ENCODE peak calls at places on chromosomes 11 and 22, in eight cellular contexts. N, R, K, D, X, U, C and J are unnamed samples.

GRCh38 chr22:37781434-37782059 is 26.2 kb upstream of the GCAT start:
- DNase-seq in K (no peak), U (no peak), R (no peak), X (peak), N (peak), C (no peak), D (no peak), J (no peak)

GRCh38 chr11:114586797-114587196 is 8.8 kb downstream of the NXPE4 start:
- DNase-seq in U (no peak), N (peak), X (no peak), D (no peak), C (no peak), K (no peak), R (no peak), J (no peak)

GRCh38 chr22:47994899-47995573 is 1232.6 kb downstream of the TBC1D22A start:
- DNase-seq in D (no peak), N (no peak), R (no peak), K (no peak), X (no peak), C (no peak), U (no peak), J (no peak)

GRCh38 chr11:32421992-32422391 is 13.3 kb downstream of the WT1 start:
- DNase-seq in C (no peak), R (no peak), D (no peak), K (no peak), X (no peak), U (peak), N (no peak), J (no peak)

GRCh38 chr22:39220450-39220849 is 24.3 kb downstream of the PDGFB start:
- DNase-seq in X (peak), N (no peak), D (no peak), U (no peak), K (no peak), R (no peak), C (no peak), J (no peak)

GRCh38 chr11:64226507-64227051 is 505 bp downstream of the NUDT22 start:
- DNase-seq in R (no peak), C (no peak), D (no peak), K (no peak), N (peak), U (no peak), X (peak), J (no peak)

GRCh38 chr11:1770528-1770927 is 6.8 kb upstream of the CTSD start:
- DNase-seq in N (peak), R (peak), D (no peak), U (no peak), X (no peak), K (peak), C (no peak), J (no peak)

GRCh38 chr11:103546236-103546635 is 437.0 kb downstream of the DYNC2H1 start:
- DNase-seq in R (no peak), X (no peak), C (no peak), U (peak), D (no peak), K (no peak), N (peak), J (no peak)

GRCh38 chr11:10895285-10895684 is 37.4 kb upstream of the ZBED5 start:
- DNase-seq in X (no peak), R (no peak), N (no peak), K (no peak), D (no peak), C (no peak), U (no peak), J (no peak)

GRCh38 chr11:71245601-71246391 is 6.6 kb downstream of the SHANK2 start:
- DNase-seq in R (no peak), K (no peak), X (no peak), D (no peak), U (no peak), C (no peak), N (no peak), J (no peak)

GRCh38 chr11:125941606-125942275 is 4.1 kb upstream of the VSIG10L2 start:
- DNase-seq in X (no peak), C (peak), R (no peak), N (peak), K (peak), U (no peak), D (peak), J (no peak)

GRCh38 chr22:45271667-45272188 is 13.0 kb upstream of the UPK3A start:
- DNase-seq in N (no peak), C (no peak), R (no peak), X (peak), K (peak), D (no peak), U (no peak), J (no peak)

GRCh38 chr11:76640540-76640939 is 30.0 kb downstream of the LRRC32 start:
- DNase-seq in K (no peak), C (no peak), R (no peak), X (no peak), D (no peak), N (no peak), U (no peak), J (no peak)

GRCh38 chr11:65585396-65586246 is 9.8 kb downstream of the EHBP1L1 start:
- DNase-seq in C (no peak), K (no peak), R (no peak), N (no peak), X (no peak), U (no peak), D (no peak), J (no peak)

GRCh38 chr11:119472186-119472855 is 49.3 kb upstream of the THY1 start:
- DNase-seq in N (no peak), R (no peak), D (no peak), C (no peak), K (no peak), U (peak), X (no peak), J (no peak)

GRCh38 chr11:109071712-109072524 is 350.1 kb upstream of the C11orf87 start:
- DNase-seq in K (no peak), D (peak), X (no peak), C (no peak), U (peak), R (peak), N (peak), J (no peak)

GRCh38 chr11:102603091-102603490 is 22.0 kb downstream of the MMP20 start:
- DNase-seq in N (no peak), U (peak), K (peak), R (no peak), D (peak), C (no peak), X (no peak), J (no peak)

GRCh38 chr11:26333906-26334305 is 2.0 kb downstream of the ANO3 start:
- DNase-seq in X (no peak), C (no peak), D (no peak), K (no peak), U (no peak), R (no peak), N (no peak), J (no peak)

GRCh38 chr11:72844356-72844755 is 30.1 kb downstream of the ATG16L2 start:
- DNase-seq in D (no peak), R (no peak), N (no peak), C (no peak), K (peak), X (no peak), U (peak), J (no peak)

GRCh38 chr11:13110929-13111812 is 102.1 kb downstream of the RASSF10 start:
- DNase-seq in N (peak), D (no peak), U (peak), R (no peak), C (no peak), X (no peak), K (no peak), J (no peak)

GRCh38 chr11:63490551-63491239 is at the start of gene PLAAT5:
- DNase-seq in R (no peak), U (no peak), C (no peak), X (peak), D (no peak), K (no peak), N (no peak), J (no peak)

GRCh38 chr11:71343828-71344400 is 91.5 kb upstream of the SHANK2 start:
- DNase-seq in R (no peak), X (peak), D (no peak), K (no peak), U (no peak), C (no peak), N (no peak), J (no peak)

GRCh38 chr11:57402188-57403066 is 12.0 kb upstream of the PRG2 start:
- DNase-seq in C (no peak), U (no peak), N (peak), R (no peak), D (no peak), X (no peak), K (no peak), J (peak)

GRCh38 chr11:101552893-101553292 is 30.9 kb downstream of the TRPC6 start:
- DNase-seq in K (no peak), R (no peak), D (no peak), U (no peak), X (no peak), C (no peak), N (no peak), J (no peak)

GRCh38 chr22:46084376-46084775 is 66.0 kb upstream of the PPARA start:
- DNase-seq in C (no peak), U (no peak), R (no peak), N (no peak), X (peak), D (no peak), K (no peak), J (no peak)

GRCh38 chr11:86145439-86146156 is 76.7 kb upstream of the PICALM start:
- DNase-seq in N (no peak), K (no peak), D (no peak), C (no peak), R (no peak), X (no peak), U (no peak), J (no peak)

GRCh38 chr22:38419864-38420172 is 35.2 kb downstream of the KCNJ4 start:
- DNase-seq in C (no peak), U (no peak), K (no peak), D (no peak), N (no peak), X (no peak), R (no peak), J (no peak)

GRCh38 chr11:9082575-9082974 is 8.8 kb downstream of the SCUBE2 start:
- DNase-seq in N (no peak), X (no peak), R (no peak), D (no peak), K (no peak), C (no peak), U (no peak), J (no peak)

GRCh38 chr11:65124480-65125196 is 2.5 kb downstream of the MRPL49 start:
- DNase-seq in X (peak), D (no peak), N (no peak), K (no peak), U (no peak), R (no peak), C (no peak), J (no peak)

GRCh38 chr11:130601141-130601540 is 152.7 kb downstream of the ADAMTS15 start:
- DNase-seq in K (peak), U (peak), C (no peak), D (no peak), R (no peak), X (peak), N (no peak), J (no peak)

GRCh38 chr11:129804012-129804411 is 11.6 kb upstream of the TMEM45B start:
- DNase-seq in X (no peak), K (no peak), N (no peak), D (no peak), R (no peak), C (no peak), U (no peak), J (no peak)

GRCh38 chr11:75463106-75463774 is 30.2 kb upstream of the KLHL35 start:
- DNase-seq in D (no peak), N (no peak), C (no peak), K (no peak), R (no peak), U (no peak), X (no peak), J (no peak)

GRCh38 chr11:92424281-92424680 is 199.7 kb downstream of the FAT3 start:
- DNase-seq in C (no peak), R (no peak), U (peak), K (no peak), D (no peak), N (no peak), X (no peak), J (no peak)

GRCh38 chr11:118621071-118621815 is 13.8 kb downstream of the PHLDB1 start:
- DNase-seq in U (peak), D (peak), K (peak), X (peak), N (peak), C (no peak), R (peak), J (no peak)

GRCh38 chr11:91984033-91984568 is 240.5 kb upstream of the FAT3 start:
- DNase-seq in U (peak), K (no peak), N (peak), X (no peak), D (no peak), R (no peak), C (no peak), J (no peak)

GRCh38 chr11:65479184-65480145 is 19.4 kb upstream of the MALAT1 start:
- DNase-seq in C (no peak), K (peak), N (no peak), R (peak), U (peak), D (peak), X (peak), J (no peak)

GRCh38 chr11:12303431-12304149 is 73.8 kb upstream of the PARVA start:
- DNase-seq in K (no peak), C (no peak), D (no peak), U (no peak), N (no peak), X (no peak), R (no peak), J (no peak)

GRCh38 chr11:69280994-69281393 is 13.0 kb upstream of the MYEOV start:
- DNase-seq in C (no peak), X (peak), U (peak), N (peak), D (no peak), K (peak), R (no peak), J (peak)
- H3K27ac ChIP-seq in C (no peak), X (no peak), U (peak), N (peak), D (no peak), K (no peak), R (no peak), J (peak)

GRCh38 chr11:44866301-44866700 is 84.4 kb downstream of the TP53I11 start:
- DNase-seq in K (no peak), C (no peak), D (no peak), R (no peak), X (no peak), U (no peak), N (no peak), J (no peak)

GRCh38 chr11:44865866-44866272 is 84.8 kb downstream of the TP53I11 start:
- DNase-seq in C (no peak), K (no peak), U (no peak), D (peak), X (peak), R (no peak), N (peak), J (no peak)

GRCh38 chr11:44868455-44869421 is 81.9 kb downstream of the TP53I11 start:
- DNase-seq in K (no peak), U (no peak), C (no peak), D (no peak), N (no peak), R (no peak), X (no peak), J (no peak)

GRCh38 chr11:44870142-44870541 is 80.5 kb downstream of the TP53I11 start:
- DNase-seq in N (no peak), K (no peak), R (no peak), U (no peak), C (no peak), D (no peak), X (no peak), J (no peak)

DNA sequence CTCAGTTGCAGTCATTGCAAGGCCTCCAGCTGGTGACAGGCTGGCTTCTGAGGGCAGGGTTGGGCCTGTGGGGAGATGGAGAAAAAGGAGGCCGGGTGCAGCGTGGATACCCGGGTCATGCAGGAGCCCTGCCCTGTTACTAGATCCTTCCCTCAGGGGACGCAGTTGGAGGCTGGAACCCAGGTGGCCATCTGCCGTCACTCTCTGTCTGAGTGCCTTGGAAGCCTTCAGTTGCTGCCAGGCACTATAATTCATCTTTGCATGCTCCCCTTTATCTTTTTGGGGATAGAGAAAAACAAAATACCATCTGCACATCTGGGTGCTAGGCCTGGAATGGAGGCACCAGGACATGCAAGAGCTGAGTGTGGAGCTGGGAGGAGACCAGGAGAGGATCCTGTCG is 82.7 kb downstream of the TP53I11 start:
- DNase-seq in C (no peak), X (no peak), D (no peak), N (no peak), K (no peak), R (no peak), U (no peak), J (no peak)
- H3K27ac ChIP-seq in C (no peak), X (no peak), D (no peak), N (no peak), K (no peak), R (no peak), U (no peak), J (no peak)

GRCh38 chr11:78652866-78653265 is 78.2 kb upstream of the NARS2 start:
- DNase-seq in D (no peak), N (no peak), U (no peak), R (no peak), C (no peak), K (no peak), X (no peak), J (no peak)
- H3K27ac ChIP-seq in D (no peak), N (no peak), U (no peak), R (no peak), C (no peak), K (no peak), X (no peak), J (no peak)

DNA sequence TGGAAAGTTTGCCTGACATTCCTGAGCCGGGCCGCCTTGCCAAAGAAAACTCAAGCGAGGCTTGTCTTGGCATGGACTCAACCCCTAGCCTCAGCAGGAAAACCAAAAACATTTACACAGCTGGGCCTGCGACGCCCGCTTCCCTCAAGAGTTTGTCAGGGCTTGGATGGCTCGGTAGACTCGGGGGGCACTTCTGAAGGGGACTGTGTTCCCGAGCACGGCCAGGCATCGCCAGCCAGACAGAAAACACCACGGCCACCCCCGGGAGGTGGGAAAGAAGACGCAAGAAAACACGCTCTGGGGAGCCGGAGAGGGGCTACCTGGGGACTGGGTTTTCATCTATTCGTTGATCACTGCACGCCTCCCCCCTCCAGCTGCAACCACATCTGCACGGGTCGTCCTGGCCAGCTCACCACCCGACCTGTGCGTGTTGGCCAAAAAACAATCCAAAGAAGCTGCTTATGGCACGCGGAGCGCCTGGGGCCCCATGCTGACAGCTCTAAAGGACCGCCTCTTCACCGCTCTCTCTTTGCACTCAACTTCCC is 380.7 kb downstream of the MN1 start:
- DNase-seq in U (peak), N (peak), K (no peak), C (no peak), X (peak), R (peak), D (peak), J (peak)
- H3K27ac ChIP-seq in U (peak), N (no peak), K (peak), C (no peak), X (no peak), R (peak), D (peak), J (peak)

GRCh38 chr22:50732681-50733080 is 5.3 kb upstream of the ACR start:
- DNase-seq in U (no peak), R (no peak), C (no peak), K (no peak), D (no peak), N (no peak), X (no peak), J (no peak)

GRCh38 chr22:50730013-50730891 is 7.8 kb upstream of the ACR start:
- DNase-seq in N (no peak), D (no peak), C (no peak), U (no peak), R (no peak), X (peak), K (no peak), J (no peak)

GRCh38 chr22:50729391-50730012 is 8.5 kb upstream of the ACR start:
- DNase-seq in X (peak), U (no peak), D (no peak), K (no peak), N (no peak), C (no peak), R (no peak), J (no peak)

GRCh38 chr22:50731811-50732624 is 6.0 kb upstream of the ACR start:
- DNase-seq in R (no peak), U (no peak), K (peak), N (peak), D (no peak), C (no peak), X (peak), J (peak)

DNA sequence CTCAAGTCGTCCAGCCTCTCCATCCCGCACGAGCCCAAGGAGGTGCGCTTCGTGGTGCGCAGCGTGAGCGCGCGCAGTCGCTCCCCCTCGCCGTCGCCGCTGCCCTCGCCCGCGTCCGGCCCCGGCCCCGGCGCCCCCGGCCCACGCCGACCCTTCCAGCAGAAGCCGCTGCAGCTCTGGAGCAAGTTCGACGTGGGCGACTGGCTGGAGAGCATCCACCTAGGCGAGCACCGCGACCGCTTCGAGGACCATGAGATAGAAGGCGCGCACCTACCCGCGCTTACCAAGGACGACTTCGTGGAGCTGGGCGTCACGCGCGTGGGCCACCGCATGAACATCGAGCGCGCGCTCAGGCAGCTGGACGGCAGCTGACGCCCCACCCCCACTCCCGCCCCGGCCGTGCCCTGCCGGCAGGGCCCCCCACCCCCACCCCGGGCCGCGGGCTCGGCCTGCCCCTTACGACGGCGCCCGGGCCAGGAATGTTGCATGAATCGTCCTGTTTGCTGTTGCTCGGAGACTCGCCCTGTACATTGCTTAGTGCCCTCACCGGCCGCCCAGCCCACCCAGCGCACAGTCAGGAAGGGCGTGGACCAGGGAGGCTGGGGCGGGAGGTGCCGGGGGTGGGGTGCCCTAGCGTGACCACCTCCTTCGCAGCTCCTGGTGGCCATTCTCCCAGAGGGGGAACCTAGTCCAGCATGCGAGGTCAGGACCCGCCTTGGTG is 6.9 kb upstream of the ACR start:
- DNase-seq in R (no peak), N (no peak), K (no peak), X (peak), U (no peak), C (no peak), D (no peak), J (peak)
- H3K27ac ChIP-seq in R (no peak), N (no peak), K (no peak), X (no peak), U (no peak), C (no peak), D (no peak), J (no peak)

GRCh38 chr11:34620202-34620601 is 691 bp upstream of the EHF start:
- DNase-seq in X (no peak), N (no peak), C (no peak), U (no peak), R (no peak), D (no peak), K (no peak), J (no peak)
- H3K27ac ChIP-seq in X (peak), N (peak), C (no peak), U (no peak), R (no peak), D (peak), K (no peak), J (peak)

DNA sequence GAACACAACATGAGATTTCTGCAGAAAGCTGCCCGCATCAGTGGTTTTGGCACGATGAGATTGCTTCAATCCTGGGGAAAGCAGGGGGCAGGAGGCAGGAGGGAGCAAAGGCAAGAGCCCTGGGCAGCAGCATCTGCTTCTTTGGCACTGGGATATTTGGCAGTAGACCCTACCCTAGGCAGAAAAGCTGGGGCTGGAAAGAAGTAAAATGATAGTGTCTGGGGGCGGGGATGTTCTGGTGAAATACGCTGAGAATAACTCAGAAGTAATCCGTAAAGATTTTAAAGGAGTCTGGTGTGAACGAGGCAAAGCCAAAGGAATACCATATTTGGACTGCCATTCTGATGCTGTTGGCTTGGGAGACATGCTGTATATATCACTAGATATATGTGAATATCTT is 62.0 kb downstream of the FAM76B start:
- DNase-seq in R (no peak), N (no peak), U (no peak), X (no peak), C (no peak), D (no peak), K (no peak), J (no peak)
- H3K27ac ChIP-seq in R (peak), N (no peak), U (no peak), X (no peak), C (no peak), D (no peak), K (no peak), J (no peak)